ENCODE peak calls at places on chromosome 18, in four cellular contexts. G, O, J and W are unnamed samples.
A peak's percentile ranks its signal among the peaks of the same experiment; 100 is the strongest.

GRCh38 chr18:43501099-43501498 is 223.8 kb upstream of the SYT4 start:
- DNase-seq in O (no peak), G (no peak), J (no peak), W (no peak)

GRCh38 chr18:13235981-13236380 is 17.4 kb downstream of the LDLRAD4 start:
- DNase-seq in O (peak; percentile 65), G (no peak), J (no peak), W (peak; percentile 49)

GRCh38 chr18:58592223-58593214 is 36.4 kb downstream of the ALPK2 start:
- DNase-seq in J (no peak), G (no peak), O (peak; percentile 29), W (no peak)

GRCh38 chr18:67417864-67418523 is 98.5 kb downstream of the DSEL start:
- DNase-seq in O (no peak), G (peak; percentile 14), J (peak; percentile 59), W (peak; percentile 36)

GRCh38 chr18:75275226-75275625 is 64.6 kb downstream of the TSHZ1 start:
- DNase-seq in O (no peak), J (no peak), G (no peak), W (no peak)

GRCh38 chr18:34837769-34838194 is 127.7 kb downstream of the DTNA start:
- DNase-seq in O (no peak), G (no peak), J (no peak), W (peak; percentile 31)

GRCh38 chr18:29488617-29489016 is 1311.7 kb upstream of the CDH2 start:
- DNase-seq in O (no peak), G (no peak), J (peak; percentile 10), W (peak; percentile 2)

GRCh38 chr18:59084286-59084779 is 55.4 kb upstream of the SEC11C start:
- DNase-seq in G (peak; percentile 51), O (peak; percentile 43), J (peak; percentile 80), W (peak; percentile 75)

GRCh38 chr18:59455728-59456276 is 96.7 kb upstream of the LMAN1 start:
- DNase-seq in G (no peak), O (peak; percentile 40), J (no peak), W (no peak)

GRCh38 chr18:50287028-50287440 is 458 bp downstream of the CXXC1 start:
- DNase-seq in G (no peak), O (peak; percentile 23), J (no peak), W (no peak)

GRCh38 chr18:49691177-49691608 is 122.1 kb downstream of the ACAA2 start:
- DNase-seq in O (no peak), J (peak; percentile 81), G (peak; percentile 96), W (peak; percentile 80)

GRCh38 chr18:70405051-70405450 is 116.2 kb downstream of the SOCS6 start:
- DNase-seq in G (no peak), J (no peak), O (no peak), W (no peak)

GRCh38 chr18:50154420-50154819 is 40.5 kb downstream of the MYO5B start:
- DNase-seq in O (no peak), G (no peak), J (no peak), W (no peak)

GRCh38 chr18:26574958-26575864 is 26.9 kb upstream of the KCTD1 start:
- DNase-seq in J (peak; percentile 56), G (peak; percentile 79), O (peak; percentile 32), W (peak; percentile 65)

GRCh38 chr18:8701546-8702118 is 3.7 kb upstream of the MTCL1 start:
- DNase-seq in G (peak; percentile 56), O (no peak), J (peak; percentile 88), W (peak; percentile 93)

GRCh38 chr18:54261894-54262293 is 7.4 kb upstream of the POLI start:
- DNase-seq in G (no peak), J (no peak), O (no peak), W (no peak)

GRCh38 chr18:69648486-69648885 is 247.8 kb downstream of the DOK6 start:
- DNase-seq in G (no peak), O (no peak), J (no peak), W (no peak)

GRCh38 chr18:37684590-37684989 is 119.0 kb upstream of the CELF4 start:
- DNase-seq in J (no peak), G (no peak), O (no peak), W (no peak)
- TF ChIP-seq CTCF in J (no peak), G (no peak), O (no peak), W (no peak)

GRCh38 chr18:56076735-56077134 is 488.7 kb upstream of the TCF4 start:
- DNase-seq in O (no peak), J (peak; percentile 36), G (no peak), W (no peak)
- H3K4me3 ChIP-seq in O (no peak overlapping the region), J (no peak overlapping the region), G (no peak overlapping the region), W (no peak overlapping the region)

GRCh38 chr18:45863469-45863868 is 38.0 kb downstream of the SIGLEC15 start:
- DNase-seq in O (no peak), J (no peak), G (no peak), W (no peak)
- TF ChIP-seq CTCF in O (no peak), J (no peak), G (no peak), W (no peak)

DNA sequence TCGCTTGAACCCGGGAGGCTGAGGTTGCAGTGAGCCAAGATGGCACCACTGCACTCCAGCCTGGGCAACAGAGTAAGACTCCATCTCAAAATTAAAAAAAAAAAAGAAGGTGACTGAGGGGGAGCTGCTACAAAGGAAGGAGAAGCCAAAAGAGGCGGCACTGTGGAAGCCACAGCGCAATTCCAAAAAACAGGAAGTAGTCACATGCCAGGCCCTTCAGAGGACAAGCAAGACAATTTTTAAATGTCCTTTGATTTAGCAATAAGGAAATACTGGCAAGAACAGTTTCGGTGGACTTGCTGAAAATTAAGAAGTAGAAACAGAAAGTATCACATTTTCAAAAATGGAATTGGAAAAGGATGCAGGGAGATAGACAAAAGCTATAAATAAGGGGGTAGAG is 122.8 kb downstream of the OSBPL1A start:
- DNase-seq in O (peak; percentile 23), J (no peak), G (no peak), W (no peak)
- H3K4me3 ChIP-seq in O (no peak overlapping the region), J (no peak overlapping the region), G (no peak overlapping the region), W (no peak overlapping the region)

DNA sequence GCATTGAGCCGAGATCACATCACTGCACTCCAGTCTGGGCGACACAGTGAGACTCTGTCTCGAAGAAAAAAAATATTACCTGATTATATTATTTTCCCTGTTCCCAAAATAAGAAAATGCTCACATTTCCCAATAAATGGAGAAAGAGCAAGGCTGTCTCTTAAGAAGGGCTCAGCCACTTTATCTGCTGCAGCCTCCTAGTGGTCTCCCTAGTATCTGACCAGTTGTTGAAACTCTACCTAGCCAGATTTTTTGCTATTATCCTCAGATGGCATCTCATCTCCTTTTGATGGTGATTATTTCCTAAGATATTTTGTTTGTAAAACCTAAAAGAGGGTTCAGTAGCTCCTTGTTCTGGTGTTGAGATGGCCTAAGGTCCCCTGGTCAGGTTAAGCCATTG is 114.3 kb downstream of the TPGS2 start:
- DNase-seq in O (no peak), G (no peak), J (no peak), W (no peak)
- TF ChIP-seq CTCF in O (no peak), G (peak; percentile 20), J (no peak), W (peak; percentile 31)

DNA sequence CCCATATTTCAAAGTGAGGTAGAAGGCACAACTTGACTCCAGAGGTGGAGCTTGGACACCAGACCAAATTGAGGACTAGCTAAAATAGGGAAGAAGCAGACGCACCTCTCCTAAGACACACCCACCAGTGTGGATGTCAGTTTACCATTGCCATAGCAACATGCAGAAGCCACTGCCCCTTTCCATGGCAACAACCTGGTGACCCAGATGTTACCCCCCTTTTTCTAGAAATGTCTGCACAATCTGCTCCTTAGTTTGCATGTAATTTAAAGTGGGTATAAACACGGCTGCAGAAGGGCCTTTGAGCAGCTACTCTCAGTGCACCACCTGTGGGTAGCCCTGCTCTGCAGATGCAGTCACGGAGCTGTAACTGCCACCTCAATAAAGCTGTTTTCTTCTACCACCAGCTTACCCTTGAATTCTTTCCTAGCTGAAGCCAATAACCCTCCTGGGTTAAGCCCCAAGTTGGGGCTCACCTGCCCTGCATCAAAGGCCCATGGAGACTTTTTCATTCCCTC is 87.1 kb downstream of the FBXO15 start:
- DNase-seq in O (no peak), G (no peak), J (no peak), W (no peak)
- H3K4me3 ChIP-seq in O (no peak overlapping the region), G (no peak overlapping the region), J (no peak overlapping the region), W (no peak overlapping the region)

GRCh38 chr18:79872423-79872822 is 74.7 kb downstream of the KCNG2 start:
- DNase-seq in G (no peak), O (no peak), J (no peak), W (no peak)

GRCh38 chr18:79871481-79872091 is 73.8 kb downstream of the KCNG2 start:
- DNase-seq in G (no peak), O (no peak), J (no peak), W (no peak)

GRCh38 chr18:79870369-79871025 is 72.8 kb downstream of the KCNG2 start:
- DNase-seq in J (no peak), G (no peak), O (no peak), W (no peak)

GRCh38 chr18:79869591-79870368 is 72.0 kb downstream of the KCNG2 start:
- DNase-seq in J (no peak), G (no peak), O (no peak), W (no peak)

GRCh38 chr18:79871026-79871390 is 73.3 kb downstream of the KCNG2 start:
- DNase-seq in O (no peak), G (no peak), J (no peak), W (no peak)
- TF ChIP-seq CTCF in O (no peak), G (no peak), J (no peak), W (no peak)